ENCODE peak calls at places on chromosome 21, in four cellular contexts. Z, W, M and L are unnamed samples.

GRCh38 chr21:35048706-35049617 is at the start of gene RUNX1:
- DNase-seq in Z (peak; percentile 92), W (peak; percentile 29), M (no peak), L (no peak)

GRCh38 chr21:29660047-29660720 is 279.6 kb downstream of the GRIK1 start:
- DNase-seq in Z (no peak), W (no peak), M (no peak), L (no peak)

GRCh38 chr21:25639167-25639921 is at the start of gene JAM2:
- DNase-seq in Z (no peak), W (no peak), M (peak; percentile 88), L (peak; percentile 65)

GRCh38 chr21:32386195-32386870 is 6.5 kb downstream of the URB1 start:
- DNase-seq in Z (no peak), W (no peak), M (no peak), L (no peak)

GRCh38 chr21:26118928-26119540 is 51.5 kb downstream of the APP start:
- DNase-seq in Z (no peak), W (no peak), M (no peak), L (no peak)

GRCh38 chr21:18354947-18355346 is 48.6 kb downstream of the TMPRSS15 start:
- DNase-seq in Z (no peak), W (no peak), M (no peak), L (no peak)

GRCh38 chr21:41075668-41076463 is 92.1 kb upstream of the BACE2 start:
- DNase-seq in Z (no peak), W (no peak), M (no peak), L (no peak)

GRCh38 chr21:25582164-25582563 is 25.1 kb downstream of the MRPL39 start:
- DNase-seq in Z (no peak), W (no peak), M (no peak), L (no peak)

GRCh38 chr21:21973806-21974205 is 975.6 kb downstream of the NCAM2 start:
- DNase-seq in Z (no peak), W (no peak), M (no peak), L (peak; percentile 35)

GRCh38 chr21:32520885-32521735 is 64.2 kb downstream of the TCP10L start:
- DNase-seq in Z (no peak), W (no peak), M (peak; percentile 62), L (no peak)

GRCh38 chr21:17128132-17128531 is 384.7 kb upstream of the CXADR start:
- DNase-seq in Z (no peak), W (no peak), M (no peak), L (no peak)

GRCh38 chr21:34609951-34610549 is 4.9 kb downstream of the RCAN1 start:
- DNase-seq in Z (no peak), W (no peak), M (no peak), L (no peak)

GRCh38 chr21:25456672-25457071 is 150.6 kb downstream of the MRPL39 start:
- DNase-seq in Z (peak; percentile 77), W (no peak), M (no peak), L (no peak)

GRCh38 chr21:33230518-33231324 is 983 bp downstream of the IFNAR2 start:
- DNase-seq in Z (no peak), W (peak; percentile 68), M (peak; percentile 81), L (peak; percentile 78)

GRCh38 chr21:25885405-25885804 is 150.6 kb downstream of the GABPA start:
- DNase-seq in Z (no peak), W (no peak), M (no peak), L (no peak)

GRCh38 chr21:33648555-33648954 is 6.3 kb downstream of the ITSN1 start:
- DNase-seq in Z (no peak), W (no peak), M (no peak), L (no peak)

GRCh38 chr21:28336299-28336698 is 656.4 kb downstream of the LTN1 start:
- DNase-seq in Z (no peak), W (no peak), M (peak; percentile 22), L (no peak)

GRCh38 chr21:35071347-35071746 is 22.2 kb upstream of the RUNX1 start:
- DNase-seq in Z (no peak), W (no peak), M (no peak), L (no peak)

GRCh38 chr21:33266784-33267135 is 593 bp downstream of the IL10RB start:
- DNase-seq in Z (no peak), W (peak; percentile 50), M (peak; percentile 48), L (no peak)

GRCh38 chr21:31370281-31370892 is 26.3 kb upstream of the TIAM1 start:
- DNase-seq in Z (no peak), W (no peak), M (no peak), L (no peak)

GRCh38 chr21:34544032-34544496 is 32.1 kb upstream of the KCNE1 start:
- DNase-seq in Z (no peak), W (peak; percentile 85), M (peak; percentile 72), L (peak; percentile 66)

GRCh38 chr21:32143222-32143939 is 135.5 kb downstream of the MIS18A start:
- DNase-seq in Z (no peak), W (no peak), M (no peak), L (peak; percentile 23)

GRCh38 chr21:25658427-25658980 is 19.4 kb downstream of the JAM2 start:
- DNase-seq in Z (no peak), W (no peak), M (no peak), L (no peak)

GRCh38 chr21:18443085-18443484 is 39.5 kb upstream of the TMPRSS15 start:
- DNase-seq in Z (no peak), W (no peak), M (no peak), L (no peak)

GRCh38 chr21:14533555-14534400 is 12.3 kb downstream of the SAMSN1 start:
- DNase-seq in Z (peak; percentile 56), W (peak; percentile 19), M (no peak), L (no peak)

GRCh38 chr21:21921410-21922232 is 923.4 kb downstream of the NCAM2 start:
- DNase-seq in Z (no peak), W (peak; percentile 13), M (peak; percentile 16), L (no peak)

GRCh38 chr21:29939859-29940245 is at the start of gene GRIK1:
- DNase-seq in Z (no peak), W (peak; percentile 19), M (no peak), L (peak; percentile 27)

GRCh38 chr21:46454634-46455390 is 3.9 kb upstream of the DIP2A start:
- DNase-seq in Z (no peak), W (no peak), M (no peak), L (no peak)

GRCh38 chr21:33644383-33645074 is 2.2 kb downstream of the ITSN1 start:
- DNase-seq in Z (no peak), W (no peak), M (no peak), L (no peak)

DNA sequence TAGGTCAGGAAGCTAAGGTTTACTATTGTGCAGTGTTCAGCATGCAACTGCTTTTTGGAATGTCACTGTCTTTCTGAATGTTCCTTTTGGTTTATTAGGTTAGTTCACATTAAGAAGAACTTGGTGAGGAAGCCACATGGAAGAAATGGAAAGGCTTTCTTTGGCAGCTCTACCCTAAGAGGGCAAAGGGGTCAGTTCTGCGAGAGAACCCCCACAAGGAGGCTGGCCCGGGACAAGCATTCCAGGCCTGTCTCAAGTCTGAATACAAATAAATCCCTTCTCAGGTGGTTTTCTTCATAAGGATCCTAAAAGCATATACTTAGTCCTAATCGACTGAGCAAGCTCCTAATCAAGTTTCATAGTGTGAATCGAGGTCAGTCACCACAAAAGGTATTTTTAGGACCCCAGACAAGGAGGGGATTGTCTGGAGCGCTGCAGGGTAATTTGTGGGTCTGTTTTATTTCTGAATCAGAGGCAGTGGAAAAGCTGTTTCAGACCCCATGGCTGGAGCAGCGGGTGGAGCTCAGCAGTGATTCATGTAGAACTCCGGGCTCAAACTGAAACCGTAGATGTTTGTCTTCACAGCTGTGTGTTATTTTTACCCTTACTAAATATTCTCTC is 63.3 kb downstream of the ERG start:
- DNase-seq in Z (no peak), W (no peak), M (no peak), L (no peak)
- TF ChIP-seq MAX in Z (no peak), W (no peak), M (no peak), L (no peak)

GRCh38 chr21:36477559-36477958 is 2.4 kb downstream of the CLDN14 start:
- DNase-seq in Z (no peak), W (no peak), M (no peak), L (no peak)

GRCh38 chr21:36472377-36472776 is 7.5 kb downstream of the CLDN14 start:
- DNase-seq in Z (no peak), W (no peak), M (no peak), L (no peak)

GRCh38 chr21:36477001-36477400 is 2.9 kb downstream of the CLDN14 start:
- DNase-seq in Z (no peak), W (no peak), M (no peak), L (no peak)

GRCh38 chr21:36473203-36473602 is 6.7 kb downstream of the CLDN14 start:
- DNase-seq in Z (no peak), W (no peak), M (no peak), L (no peak)

DNA sequence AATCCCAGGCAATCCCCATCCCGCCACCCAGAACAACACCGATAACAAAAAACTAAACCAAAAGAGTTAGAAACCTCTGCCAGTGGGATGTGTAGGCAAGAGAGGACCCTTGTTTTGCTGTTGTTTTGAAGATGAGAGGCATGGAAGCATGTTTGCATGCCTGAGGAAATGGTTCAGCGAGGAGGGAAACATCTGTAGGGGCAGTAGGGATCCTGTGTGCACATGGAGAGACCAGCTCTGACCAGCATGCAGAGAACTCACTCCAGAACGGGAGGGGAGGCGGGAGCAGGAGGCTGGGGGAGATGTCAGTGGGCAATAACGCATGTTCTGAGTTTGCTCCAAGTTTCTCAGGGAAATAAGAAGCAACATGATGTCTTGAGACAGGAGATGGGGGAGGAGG is 5.3 kb downstream of the CLDN14 start:
- DNase-seq in Z (no peak), W (no peak), M (no peak), L (no peak)
- TF ChIP-seq USF1 in Z (no peak), W (no peak), M (no peak), L (no peak)

DNA sequence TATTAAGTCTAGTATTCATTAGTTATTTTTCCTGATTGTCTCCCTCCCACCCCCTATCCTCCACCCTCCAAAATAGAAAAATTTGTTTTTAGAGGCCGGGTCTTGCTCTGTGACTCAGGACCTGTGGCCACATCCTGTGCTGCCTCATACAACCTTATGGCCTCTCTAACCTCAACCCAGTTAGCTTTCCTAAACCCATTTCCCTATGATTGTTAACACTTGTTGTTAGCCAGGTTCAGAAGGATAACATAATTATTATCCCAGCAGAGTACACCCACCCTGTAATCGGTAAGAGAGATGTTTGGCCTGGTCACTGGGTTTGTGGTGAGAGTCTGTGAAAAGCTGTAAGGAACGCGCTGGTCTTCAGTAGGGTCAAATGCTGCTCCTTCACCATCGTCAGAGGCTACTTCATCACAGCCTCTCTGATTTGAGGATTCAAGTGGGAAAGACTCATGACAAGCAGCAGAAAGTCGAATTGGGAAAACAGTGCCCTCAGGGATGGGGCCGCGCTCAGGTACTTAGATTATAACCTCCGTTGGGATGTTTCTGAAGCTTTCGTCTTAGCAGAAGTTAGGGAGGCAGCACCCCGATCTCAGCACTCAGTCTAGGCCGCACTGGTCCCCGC is 35.9 kb upstream of the HMGN1 start:
- DNase-seq in Z (no peak), W (no peak), M (no peak), L (no peak)
- TF ChIP-seq MAX in Z (no peak), W (no peak), M (no peak), L (no peak)

GRCh38 chr21:27171704-27172103 is 204.8 kb upstream of the ADAMTS5 start:
- DNase-seq in Z (no peak), W (no peak), M (no peak), L (no peak)

GRCh38 chr21:27164208-27165172 is 197.6 kb upstream of the ADAMTS5 start:
- DNase-seq in Z (no peak), W (no peak), M (no peak), L (no peak)

GRCh38 chr21:27173052-27173451 is 206.2 kb upstream of the ADAMTS5 start:
- DNase-seq in Z (no peak), W (no peak), M (no peak), L (no peak)

DNA sequence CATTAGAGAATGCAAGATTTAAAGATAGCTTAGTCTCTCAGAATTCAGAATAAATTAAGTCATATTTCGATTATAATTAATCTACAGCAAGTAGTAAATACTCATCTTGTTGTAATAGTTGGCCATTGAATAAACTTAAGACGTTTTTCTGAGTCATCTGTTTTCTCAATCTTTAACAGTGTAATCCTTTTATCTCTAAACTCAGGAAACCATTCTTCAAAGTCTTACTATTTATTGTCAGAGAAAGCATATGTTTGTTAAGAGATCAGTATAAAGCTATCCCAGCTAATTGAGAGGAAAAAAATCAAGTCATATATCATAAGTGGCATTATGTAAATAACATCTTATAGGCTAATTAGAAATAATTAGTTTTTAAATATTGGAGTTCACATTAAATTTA is 201.2 kb upstream of the ADAMTS5 start:
- DNase-seq in Z (no peak), W (no peak), M (no peak), L (no peak)
- TF ChIP-seq USF1 in Z (no peak), W (no peak), M (no peak), L (no peak)